ENCODE peak calls at places on chromosome 1, in five cellular contexts. U, W, D, V and B are unnamed samples.

GRCh38 chr1:57012280-57012679 is 46.5 kb upstream of the C8B start:
- DNase-seq in U (no peak), W (no peak), D (no peak), V (no peak), B (no peak)

GRCh38 chr1:170805957-170806662 is 129.2 kb upstream of the MROH9 start:
- DNase-seq in U (no peak), W (no peak), D (no peak), V (no peak), B (no peak)

GRCh38 chr1:14733053-14733778 is 134.7 kb downstream of the KAZN start:
- DNase-seq in U (peak), W (no peak), D (peak), V (no peak), B (no peak)

GRCh38 chr1:69073176-69073575 is 494.5 kb upstream of the LRRC7 start:
- DNase-seq in U (no peak), W (no peak), D (no peak), V (no peak), B (no peak)

GRCh38 chr1:114668784-114669561 is 876 bp downstream of the DENND2C start:
- DNase-seq in U (peak), W (no peak), D (no peak), V (no peak), B (no peak)

GRCh38 chr1:65067491-65068201 is 80.4 kb upstream of the AK4 start:
- DNase-seq in U (peak), W (peak), D (peak), V (no peak), B (peak)

GRCh38 chr1:218658899-218659298 is 313.8 kb downstream of the TGFB2 start:
- DNase-seq in U (peak), W (no peak), D (no peak), V (no peak), B (no peak)

GRCh38 chr1:177770096-177770495 is 199.8 kb downstream of the SEC16B start:
- DNase-seq in U (no peak), W (no peak), D (no peak), V (no peak), B (no peak)

GRCh38 chr1:27416387-27417111 is 24.1 kb downstream of the GPR3 start:
- DNase-seq in U (peak), W (no peak), D (peak), V (no peak), B (peak)